ENCODE peak calls at places on chromosomes 16 and 17, in seven cellular contexts. P is stimulated activated effector memory CD8-positive, alpha-beta T cell treated with anti-CD3 and anti-CD28 coated beads, Interleukin-12 subunit alpha, Interleukin-12 subunit beta, amount 100 ng/mL, for 72 hours; V is NCI-H345; M is GM20000; L is stimulated activated CD4-positive, alpha-beta T cell treated with anti-CD3 and anti-CD28 coated beads, Interleukin-1b, Interleukin-23, amount 100 ng/mL, for 24 hours; J is smooth muscle cell of the brain vasculature; T is gastrocnemius medialis. W is an unnamed sample.

GRCh38 chr17:75505640-75506039 is 9.7 kb downstream of the CASKIN2 start:
- DNase-seq in J (no peak), M (no peak), T (no peak), V (no peak), P (no peak), L (no peak), W (no peak)

GRCh38 chr17:80948961-80949450 is 42.6 kb upstream of the CHMP6 start:
- DNase-seq in P (no peak), T (no peak), V (no peak), L (no peak), J (no peak), M (no peak), W (no peak)

GRCh38 chr16:892536-893255 is 78.1 kb downstream of the LMF1 start:
- DNase-seq in P (no peak), M (no peak), V (no peak), J (no peak), T (no peak), L (no peak), W (no peak)

GRCh38 chr17:6506679-6507231 is 49.6 kb downstream of the PITPNM3 start:
- DNase-seq in L (no peak), M (no peak), T (no peak), J (no peak), V (no peak), P (no peak), W (no peak)

GRCh38 chr16:19210175-19210924 is 42.3 kb downstream of the SYT17 start:
- DNase-seq in P (no peak), T (no peak), M (peak; percentile 50), V (peak; percentile 25), L (no peak), J (no peak), W (no peak)

GRCh38 chr16:27149986-27150385 is 53.3 kb upstream of the KDM8 start:
- DNase-seq in J (no peak), P (no peak), M (no peak), L (no peak), T (no peak), V (no peak), W (no peak)

GRCh38 chr17:68709995-68710780 is 109.0 kb upstream of the FAM20A start:
- DNase-seq in P (no peak), V (no peak), M (no peak), T (no peak), L (no peak), J (peak; percentile 67), W (no peak)

GRCh38 chr16:88810166-88810867 is 1.4 kb downstream of the APRT start:
- DNase-seq in P (peak; percentile 71), M (no peak), J (no peak), L (no peak), T (no peak), V (no peak), W (no peak)

GRCh38 chr16:23556881-23557778 is at the start of the genes EARS2 and UBFD1:
- DNase-seq in P (peak; percentile 100), J (peak; percentile 90), L (peak; percentile 96), V (peak; percentile 100), T (peak; percentile 99), M (peak; percentile 96), W (peak; percentile 99)

GRCh38 chr17:60395508-60396065 is 3.7 kb upstream of the USP32 start:
- DNase-seq in T (no peak), M (peak; percentile 26), V (peak; percentile 3), L (no peak), P (no peak), J (no peak), W (no peak)

GRCh38 chr16:391885-392335 is 5.1 kb upstream of the NME4 start:
- DNase-seq in L (peak; percentile 51), T (no peak), J (no peak), M (peak; percentile 67), V (peak; percentile 44), P (peak; percentile 94), W (peak; percentile 55)

GRCh38 chr17:63945851-63946439 is 13.8 kb upstream of the CD79B start:
- DNase-seq in V (no peak), L (no peak), M (peak; percentile 74), P (peak; percentile 52), J (no peak), T (no peak), W (no peak)

GRCh38 chr17:28047806-28048205 is 5.3 kb downstream of the NLK start:
- DNase-seq in M (no peak), T (no peak), P (no peak), V (no peak), J (no peak), L (no peak), W (no peak)

GRCh38 chr17:35376245-35376644 is 2.8 kb upstream of the SLFN11 start:
- DNase-seq in M (no peak), V (no peak), J (no peak), L (no peak), P (no peak), T (no peak), W (no peak)

GRCh38 chr16:78551487-78552085 is 452.1 kb downstream of the WWOX start:
- DNase-seq in M (no peak), J (no peak), L (no peak), T (no peak), V (peak; percentile 96), P (no peak), W (no peak)

GRCh38 chr17:30345527-30346075 is 11.7 kb upstream of the TMIGD1 start:
- DNase-seq in J (no peak), L (no peak), P (no peak), M (peak; percentile 5), V (no peak), T (no peak), W (no peak)

GRCh38 chr17:59335685-59336084 is 4.2 kb downstream of the YPEL2 start:
- DNase-seq in L (no peak), M (no peak), J (no peak), V (no peak), T (no peak), P (no peak), W (no peak)

GRCh38 chr16:68658974-68659360 is 13.9 kb downstream of the CDH3 start:
- DNase-seq in P (no peak), T (no peak), M (no peak), V (no peak), J (no peak), L (no peak), W (no peak)

GRCh38 chr17:34798581-34798980 is 162.7 kb downstream of the CCT6B start:
- DNase-seq in L (no peak), V (peak; percentile 61), T (no peak), M (no peak), J (no peak), P (no peak), W (no peak)

GRCh38 chr17:43176119-43176570 is 5.1 kb downstream of the NBR1 start:
- DNase-seq in M (no peak), V (no peak), L (no peak), P (no peak), T (no peak), J (no peak), W (no peak)

GRCh38 chr16:14399397-14400284 is 230.4 kb downstream of the PARN start:
- DNase-seq in T (peak; percentile 83), V (no peak), L (no peak), J (no peak), P (no peak), M (no peak), W (peak; percentile 1)

GRCh38 chr17:65198653-65199382 is 61.6 kb downstream of the RGS9 start:
- DNase-seq in L (no peak), T (no peak), M (peak; percentile 71), V (peak; percentile 60), P (peak; percentile 56), J (peak; percentile 24), W (peak; percentile 47)

GRCh38 chr16:12082207-12082606 is 105.7 kb downstream of the SNX29 start:
- DNase-seq in P (no peak), V (no peak), T (no peak), L (no peak), M (no peak), J (no peak), W (no peak)

GRCh38 chr16:23148513-23149266 is 562 bp downstream of the USP31 start:
- DNase-seq in L (peak; percentile 28), T (peak; percentile 72), V (peak; percentile 53), P (peak; percentile 70), J (no peak), M (peak; percentile 78), W (peak; percentile 49)

GRCh38 chr17:28193241-28193640 is 125.8 kb upstream of the TMEM97 start:
- DNase-seq in V (no peak), L (no peak), T (peak; percentile 10), J (no peak), M (no peak), P (no peak), W (peak; percentile 24)

GRCh38 chr16:19348578-19349315 is 63.2 kb downstream of the CLEC19A start:
- DNase-seq in L (no peak), V (peak; percentile 44), P (no peak), M (no peak), J (no peak), T (no peak), W (no peak)

GRCh38 chr17:71163813-71164122 is 957.1 kb upstream of the SOX9 start:
- DNase-seq in M (no peak), L (no peak), V (no peak), P (no peak), T (no peak), J (no peak), W (no peak)

GRCh38 chr16:73610605-73611177 is 562.8 kb upstream of the ZFHX3 start:
- DNase-seq in P (no peak), L (no peak), M (no peak), J (no peak), V (peak; percentile 10), T (no peak), W (no peak)

GRCh38 chr17:47004906-47005305 is 25.9 kb upstream of the RPRML start:
- DNase-seq in J (no peak), V (no peak), M (no peak), P (no peak), T (no peak), L (no peak), W (no peak)

GRCh38 chr17:50423553-50424159 is 2.4 kb upstream of the ACSF2 start:
- DNase-seq in M (no peak), L (no peak), J (no peak), P (no peak), V (no peak), T (no peak), W (no peak)